ENCODE peak calls at places on chromosomes 11 and 22, in six cellular contexts. Y is IMR-90, O is H9, S is mesenchymal stem cell, C is H1, X is trophoblast cell. V is an unnamed sample.

GRCh38 chr11:111565111-111565720 is 24.7 kb downstream of the LAYN start:
- DNase-seq in Y (peak; percentile 80), O (peak; percentile 53), S (peak; percentile 72), C (peak; percentile 72), X (peak; percentile 95), V (peak; percentile 47)

GRCh38 chr11:78841451-78842060 is 266.9 kb upstream of the NARS2 start:
- DNase-seq in Y (peak; percentile 46), O (no peak), S (no peak), C (no peak), X (no peak), V (no peak)

GRCh38 chr11:116412118-116412889 is 360.5 kb downstream of the BUD13 start:
- DNase-seq in Y (no peak), O (no peak), S (no peak), C (no peak), X (no peak), V (no peak)

GRCh38 chr11:95767498-95767897 is 22.1 kb downstream of the FAM76B start:
- DNase-seq in Y (peak; percentile 79), O (no peak), S (peak; percentile 72), C (no peak), X (peak; percentile 58), V (no peak)

GRCh38 chr22:38735465-38736256 is 20.1 kb downstream of the SUN2 start:
- DNase-seq in Y (no peak), O (no peak), S (no peak), C (no peak), X (no peak), V (no peak)

GRCh38 chr11:113894421-113894996 is 10.1 kb upstream of the HTR3B start:
- DNase-seq in Y (no peak), O (no peak), S (no peak), C (no peak), X (no peak), V (no peak)

GRCh38 chr22:30763815-30764686 is 69.4 kb downstream of the OSBP2 start:
- DNase-seq in Y (peak; percentile 86), O (peak; percentile 80), S (peak; percentile 68), C (peak; percentile 61), X (peak; percentile 91), V (peak; percentile 79)

GRCh38 chr22:46348099-46348695 is 12.7 kb downstream of the TRMU start:
- DNase-seq in Y (no peak), O (no peak), S (no peak), C (no peak), X (no peak), V (no peak)

GRCh38 chr22:23895599-23896144 is 1.5 kb downstream of the MIF start:
- DNase-seq in Y (no peak), O (no peak), S (no peak), C (no peak), X (no peak), V (no peak)

DNA sequence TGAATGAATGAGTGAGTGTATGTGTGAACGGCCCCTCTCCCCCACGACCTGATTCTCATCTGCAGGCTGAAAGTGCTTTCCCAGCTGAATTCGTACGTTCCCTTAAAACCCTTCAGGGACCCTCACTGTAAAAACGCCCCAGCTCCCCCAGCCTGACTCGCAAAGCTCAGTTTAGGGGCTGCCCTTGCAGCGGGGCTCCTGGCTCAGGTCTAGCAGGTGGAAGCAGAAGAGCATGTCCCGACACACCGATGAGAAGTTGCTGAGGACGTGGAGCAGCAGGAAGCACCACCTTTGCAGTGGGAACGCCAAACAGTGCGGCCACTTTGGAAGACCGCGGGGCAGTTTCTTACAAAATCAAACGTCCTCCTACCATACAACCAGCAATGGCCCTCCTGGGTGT is 3.6 kb upstream of the MRPL23 start:
- DNase-seq in Y (no peak), O (no peak), S (no peak), C (peak; percentile 49), X (no peak), V (no peak)
- H3K14ac ChIP-seq in Y (no peak overlapping the region), O (no peak overlapping the region), S (no peak overlapping the region), C (no peak overlapping the region), X (no peak overlapping the region), V (no peak overlapping the region)

GRCh38 chr11:125262194-125262824 is 97.8 kb downstream of the PKNOX2 start:
- DNase-seq in Y (no peak), O (no peak), S (peak; percentile 56), C (no peak), X (no peak), V (peak; percentile 33)

GRCh38 chr11:125261471-125262087 is 97.0 kb downstream of the PKNOX2 start:
- DNase-seq in Y (no peak), O (no peak), S (peak; percentile 45), C (no peak), X (no peak), V (no peak)

GRCh38 chr11:125262825-125263218 is 98.3 kb downstream of the PKNOX2 start:
- DNase-seq in Y (peak; percentile 47), O (peak; percentile 52), S (peak; percentile 73), C (peak; percentile 68), X (no peak), V (peak; percentile 31)

GRCh38 chr11:125263268-125263790 is 98.8 kb downstream of the PKNOX2 start:
- DNase-seq in Y (peak; percentile 100), O (peak; percentile 94), S (peak; percentile 100), C (peak; percentile 87), X (peak; percentile 27), V (peak; percentile 94)

DNA sequence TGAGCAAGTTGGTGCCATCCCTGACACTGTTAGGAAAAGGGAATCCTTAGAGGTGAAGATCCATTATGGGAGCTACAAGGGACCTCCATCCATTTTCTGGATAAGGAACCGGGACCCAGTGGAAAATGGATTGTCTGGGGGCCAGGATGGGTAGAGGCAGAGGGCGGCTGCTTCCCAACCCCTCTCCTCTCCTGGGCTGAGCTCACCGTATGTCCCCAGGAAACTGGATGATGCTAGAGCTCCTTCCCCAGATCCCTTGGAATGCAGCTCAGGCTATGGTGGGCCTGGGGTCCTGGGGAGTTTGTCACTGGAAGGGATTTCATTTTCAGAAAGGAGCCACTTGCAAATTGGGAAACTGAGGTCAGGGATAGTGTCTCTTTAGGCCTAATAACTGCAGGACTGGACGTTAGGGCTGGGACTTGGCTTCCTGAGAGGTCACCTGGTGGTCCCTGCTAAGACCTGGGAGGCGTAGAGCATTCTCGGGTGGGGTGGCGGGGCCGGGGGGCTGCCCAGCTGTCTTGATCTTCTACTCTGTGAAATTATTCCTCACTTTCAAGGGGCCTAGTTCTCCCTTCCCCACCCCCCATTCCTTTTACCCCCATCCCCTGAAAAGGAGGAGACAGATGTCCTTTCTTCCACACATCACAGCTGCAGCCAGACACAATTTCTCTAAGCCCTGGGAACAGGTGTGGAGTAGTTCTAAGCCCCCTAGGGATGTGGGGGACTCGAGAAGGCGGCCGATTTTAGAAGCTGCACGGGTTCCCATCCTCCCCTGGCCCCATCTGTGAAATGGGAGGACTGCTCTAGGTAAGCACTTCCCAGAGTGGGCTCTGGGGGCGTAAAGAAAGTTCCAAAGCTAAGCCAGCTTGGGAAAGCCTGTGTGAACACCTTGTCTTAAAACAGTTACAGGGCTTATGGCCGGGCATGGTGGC is 99.8 kb downstream of the PKNOX2 start:
- DNase-seq in Y (no peak), O (no peak), S (no peak), C (no peak), X (no peak), V (no peak)
- H2BK120ac ChIP-seq in Y (peak overlapping the region; percentile 98), O (no peak overlapping the region), S (peak overlapping the region; percentile 97), C (peak overlapping the region; percentile 62), X (peak overlapping the region; percentile 69), V (peak overlapping the region; percentile 76)

GRCh38 chr11:131980199-131980598 is 609.8 kb downstream of the NTM start:
- DNase-seq in Y (no peak), O (no peak), S (no peak), C (no peak), X (no peak), V (no peak)
- H3K14ac ChIP-seq in Y (no peak overlapping the region), O (no peak overlapping the region), S (no peak overlapping the region), C (no peak overlapping the region), X (no peak overlapping the region), V (no peak overlapping the region)

GRCh38 chr11:14423633-14424032 is 64.7 kb upstream of the RRAS2 start:
- DNase-seq in Y (peak; percentile 62), O (no peak), S (peak; percentile 80), C (no peak), X (no peak), V (no peak)
- H2BK120ac ChIP-seq in Y (peak overlapping the region; percentile 100), O (no peak overlapping the region), S (no peak overlapping the region), C (no peak overlapping the region), X (no peak overlapping the region), V (no peak overlapping the region)

GRCh38 chr22:19862616-19863246 is 8.1 kb upstream of the GNB1L start:
- DNase-seq in Y (no peak), O (no peak), S (no peak), C (no peak), X (no peak), V (no peak)
- H3K14ac ChIP-seq in Y (no peak overlapping the region), O (no peak overlapping the region), S (no peak overlapping the region), C (no peak overlapping the region), X (no peak overlapping the region), V (no peak overlapping the region)

DNA sequence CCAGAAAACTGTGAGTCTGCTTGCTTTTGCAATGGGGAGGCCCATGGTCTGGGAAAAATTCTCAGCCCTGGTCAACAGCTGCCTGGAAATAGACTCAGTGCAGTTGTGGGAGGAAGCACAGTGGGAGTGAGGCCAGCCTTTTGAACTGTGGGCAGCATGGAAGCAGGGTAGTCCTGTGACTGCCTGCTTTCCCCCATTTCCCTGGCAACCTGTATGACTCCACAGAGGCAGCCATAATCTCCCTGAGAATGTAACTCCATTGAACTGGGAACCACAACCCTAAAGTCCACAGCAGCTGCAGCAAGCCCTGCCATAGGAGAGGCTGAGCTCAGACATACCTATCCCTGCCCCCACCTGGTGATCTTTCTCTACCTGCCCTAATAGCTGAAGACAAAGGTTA is 494.5 kb upstream of the FAT3 start:
- DNase-seq in Y (no peak), O (no peak), S (no peak), C (no peak), X (no peak), V (no peak)
- H2BK120ac ChIP-seq in Y (no peak overlapping the region), O (no peak overlapping the region), S (no peak overlapping the region), C (no peak overlapping the region), X (no peak overlapping the region), V (no peak overlapping the region)

GRCh38 chr22:48340191-48340590 is 1487.5 kb downstream of the BRD1 start:
- DNase-seq in Y (no peak), O (no peak), S (no peak), C (no peak), X (no peak), V (no peak)

GRCh38 chr22:48340727-48341709 is 1486.7 kb downstream of the BRD1 start:
- DNase-seq in Y (no peak), O (no peak), S (no peak), C (no peak), X (no peak), V (no peak)

GRCh38 chr22:48336339-48337060 is 1491.2 kb downstream of the BRD1 start:
- DNase-seq in Y (no peak), O (no peak), S (no peak), C (no peak), X (no peak), V (no peak)

GRCh38 chr22:48337957-48338792 is 1489.5 kb downstream of the BRD1 start:
- DNase-seq in Y (no peak), O (no peak), S (no peak), C (no peak), X (no peak), V (no peak)

GRCh38 chr22:48338793-48339705 is 1488.6 kb downstream of the BRD1 start:
- DNase-seq in Y (no peak), O (no peak), S (no peak), C (peak; percentile 47), X (no peak), V (no peak)
- H3K14ac ChIP-seq in Y (no peak overlapping the region), O (no peak overlapping the region), S (no peak overlapping the region), C (no peak overlapping the region), X (no peak overlapping the region), V (no peak overlapping the region)

V was measured in neuronal stem cell.